ENCODE peak calls at places on chromosomes 16 and 17, in eight cellular contexts. L, G, Y, K, D, A, O and U are unnamed samples.

GRCh38 chr16:49048557-49048956 is 233.1 kb downstream of the CBLN1 start:
- DNase-seq in A (no peak), D (no peak), G (no peak), K (no peak), Y (no peak), L (no peak), O (no peak), U (no peak)

GRCh38 chr17:8753976-8754440 is 4.3 kb downstream of the SPDYE4 start:
- DNase-seq in L (no peak), O (no peak), G (peak), K (no peak), D (no peak), A (no peak), Y (no peak), U (no peak)

GRCh38 chr16:48115299-48115698 is 40.5 kb downstream of the ABCC12 start:
- DNase-seq in A (no peak), L (no peak), Y (no peak), K (no peak), G (no peak), D (no peak), O (no peak), U (no peak)

GRCh38 chr17:28993013-28993600 is 12.7 kb downstream of the SEZ6 start:
- DNase-seq in K (no peak), Y (no peak), D (no peak), G (no peak), L (no peak), A (no peak), O (no peak), U (no peak)

GRCh38 chr16:51971184-51971583 is 575.8 kb downstream of the TOX3 start:
- DNase-seq in L (no peak), A (no peak), G (peak), O (no peak), D (no peak), K (no peak), Y (no peak), U (no peak)

GRCh38 chr16:23537390-23537789 is 19.8 kb downstream of the EARS2 start:
- DNase-seq in G (no peak), D (no peak), K (no peak), O (no peak), A (no peak), L (no peak), Y (no peak), U (no peak)

GRCh38 chr17:74117999-74118421 is 85.5 kb upstream of the RPL38 start:
- DNase-seq in A (no peak), O (no peak), L (no peak), G (no peak), D (no peak), Y (no peak), K (no peak), U (no peak)

GRCh38 chr16:86858501-86858900 is 280.2 kb downstream of the FOXL1 start:
- DNase-seq in D (no peak), L (no peak), K (no peak), O (no peak), G (no peak), Y (no peak), A (no peak), U (no peak)

GRCh38 chr17:80794281-80795089 is 197.2 kb upstream of the CHMP6 start:
- DNase-seq in D (no peak), L (no peak), Y (no peak), O (no peak), K (no peak), G (no peak), A (no peak), U (no peak)

GRCh38 chr17:10172241-10172741 is 26.1 kb downstream of the GAS7 start:
- DNase-seq in L (no peak), D (no peak), K (no peak), Y (no peak), A (no peak), O (no peak), G (peak), U (no peak)

GRCh38 chr16:78034530-78034929 is 12.2 kb downstream of the CLEC3A start:
- DNase-seq in O (no peak), A (no peak), G (no peak), L (no peak), D (no peak), Y (no peak), K (no peak), U (no peak)

GRCh38 chr17:55295411-55296170 is 30.8 kb downstream of the HLF start:
- DNase-seq in K (no peak), D (peak), O (peak), A (peak), Y (peak), G (peak), L (peak), U (peak)

GRCh38 chr17:72399608-72400487 is 279.0 kb downstream of the SOX9 start:
- DNase-seq in A (no peak), D (no peak), L (no peak), G (no peak), K (no peak), Y (no peak), O (no peak), U (no peak)

GRCh38 chr16:80896778-80897177 is 92.4 kb upstream of the CDYL2 start:
- DNase-seq in L (no peak), O (no peak), D (no peak), G (no peak), Y (no peak), A (no peak), K (no peak), U (no peak)

GRCh38 chr16:85028638-85029412 is 1.2 kb downstream of the KIAA0513 start:
- DNase-seq in A (no peak), K (no peak), L (peak), O (peak), G (peak), Y (peak), D (peak), U (no peak)

GRCh38 chr17:30376621-30377452 is 1.9 kb upstream of the CPD start:
- DNase-seq in O (no peak), D (no peak), Y (peak), G (peak), K (peak), A (peak), L (no peak), U (peak)

GRCh38 chr16:27566417-27566816 is 16.5 kb downstream of the KATNIP start:
- DNase-seq in D (no peak), K (no peak), A (no peak), L (no peak), O (no peak), G (no peak), Y (peak), U (no peak)

GRCh38 chr17:79760197-79760906 is 17.6 kb upstream of the CBX2 start:
- DNase-seq in Y (no peak), O (no peak), A (no peak), L (no peak), G (no peak), D (no peak), K (no peak), U (no peak)

GRCh38 chr17:81027591-81028505 is 7.1 kb upstream of the BAIAP2 start:
- DNase-seq in A (no peak), Y (no peak), O (no peak), K (no peak), L (no peak), G (no peak), D (peak), U (no peak)

GRCh38 chr17:81821603-81822311 is 11.3 kb downstream of the MCRIP1 start:
- DNase-seq in A (peak), D (peak), L (peak), O (no peak), Y (peak), G (peak), K (no peak), U (no peak)

GRCh38 chr17:2502911-2503580 is 8.6 kb downstream of the METTL16 start:
- DNase-seq in D (no peak), L (no peak), G (no peak), K (no peak), Y (no peak), A (no peak), O (no peak), U (no peak)

GRCh38 chr17:80071116-80071980 is 30.0 kb upstream of the GAA start:
- DNase-seq in A (peak), G (peak), O (no peak), K (no peak), Y (peak), L (peak), D (peak), U (no peak)

GRCh38 chr17:72597354-72598087 is 476.7 kb downstream of the SOX9 start:
- DNase-seq in L (no peak), D (no peak), K (no peak), O (no peak), A (no peak), G (no peak), Y (no peak), U (no peak)

GRCh38 chr17:78924481-78925151 is 571 bp downstream of the TIMP2 start:
- DNase-seq in L (no peak), A (peak), K (no peak), G (peak), O (no peak), Y (peak), D (peak), U (no peak)

GRCh38 chr16:85291302-85292148 is 179.3 kb upstream of the CIBAR2 start:
- DNase-seq in D (peak), L (no peak), Y (peak), O (no peak), A (peak), K (no peak), G (no peak), U (no peak)

GRCh38 chr16:1579214-1579613 is 32.7 kb downstream of the IFT140 start:
- DNase-seq in G (no peak), D (no peak), L (no peak), K (no peak), O (no peak), A (no peak), Y (no peak), U (no peak)

GRCh38 chr17:63919311-63919723 is 678 bp upstream of the GH1 start:
- DNase-seq in Y (peak), K (peak), D (peak), L (peak), O (peak), A (peak), G (peak), U (no peak)

GRCh38 chr17:32264140-32264799 is 1.4 kb upstream of the RHBDL3 start:
- DNase-seq in L (no peak), D (no peak), G (no peak), O (no peak), K (no peak), A (no peak), Y (no peak), U (no peak)

GRCh38 chr17:27413792-27414191 is 42.5 kb upstream of the KSR1 start:
- DNase-seq in G (no peak), L (no peak), O (no peak), A (no peak), Y (no peak), D (no peak), K (no peak), U (no peak)

GRCh38 chr16:83136924-83137323 is 510.2 kb downstream of the CDH13 start:
- DNase-seq in G (no peak), D (no peak), Y (no peak), A (no peak), O (no peak), K (no peak), L (no peak), U (no peak)

GRCh38 chr16:75062135-75062943 is 54.2 kb downstream of the LDHD start:
- DNase-seq in L (no peak), K (no peak), D (peak), A (peak), O (no peak), Y (no peak), G (no peak), U (no peak)

GRCh38 chr17:60720763-60721531 is 43.3 kb downstream of the BCAS3 start:
- DNase-seq in Y (peak), G (peak), D (no peak), O (no peak), A (peak), K (no peak), L (no peak), U (no peak)

GRCh38 chr16:20675488-20676267 is 21.8 kb downstream of the ACSM1 start:
- DNase-seq in K (no peak), G (no peak), D (no peak), Y (peak), A (peak), L (no peak), O (no peak), U (no peak)

GRCh38 chr17:49881054-49881402 is 33.2 kb upstream of the TAC4 start:
- DNase-seq in Y (no peak), G (no peak), D (no peak), O (no peak), L (no peak), A (no peak), K (no peak), U (no peak)

GRCh38 chr16:70777973-70778406 is 23.0 kb downstream of the VAC14 start:
- DNase-seq in K (no peak), L (no peak), O (no peak), Y (no peak), A (no peak), G (no peak), D (no peak), U (no peak)

GRCh38 chr16:30335598-30336474 is 19.3 kb downstream of the CD2BP2 start:
- DNase-seq in G (peak), O (no peak), A (no peak), D (peak), L (no peak), Y (peak), K (no peak), U (no peak)

GRCh38 chr16:11004957-11005610 is 60.7 kb downstream of the CLEC16A start:
- DNase-seq in K (no peak), A (no peak), O (no peak), G (peak), Y (no peak), D (no peak), L (no peak), U (no peak)